ENCODE peak calls at places on chromosomes 16 and 17, in six cellular contexts. E is WTC11, W is cardiac fibroblast, X is ascending aorta, K is fibroblast of lung, D is mesothelial cell of epicardium. A is an unnamed sample.

GRCh38 chr17:3963214-3964201 is 729 bp downstream of the ATP2A3 start:
- DNase-seq in E (peak), W (no peak), X (no peak), K (no peak), D (no peak), A (no peak)

GRCh38 chr16:25256821-25257503 is 683 bp downstream of the ZKSCAN2 start:
- DNase-seq in E (peak), W (no peak), X (no peak), K (peak), D (no peak), A (peak)

GRCh38 chr16:69077251-69077650 is 28.2 kb upstream of the HAS3 start:
- DNase-seq in E (no peak), W (no peak), X (no peak), K (peak), D (no peak), A (no peak)

GRCh38 chr17:33461051-33461450 is 168.0 kb upstream of the ASIC2 start:
- DNase-seq in E (no peak), W (no peak), X (no peak), K (no peak), D (no peak), A (no peak)

GRCh38 chr16:84603115-84603816 is 14.6 kb downstream of the COTL1 start:
- DNase-seq in E (no peak), W (peak), X (peak), K (peak), D (no peak), A (no peak)

GRCh38 chr16:76193851-76194620 is 83.2 kb upstream of the CNTNAP4 start:
- DNase-seq in E (no peak), W (no peak), X (no peak), K (no peak), D (no peak), A (no peak)

GRCh38 chr16:14335297-14335696 is 264.2 kb downstream of the MRTFB start:
- DNase-seq in E (no peak), W (no peak), X (no peak), K (no peak), D (no peak), A (no peak)

GRCh38 chr16:54447606-54448440 is 161.2 kb upstream of the IRX3 start:
- DNase-seq in E (no peak), W (peak), X (no peak), K (peak), D (no peak), A (no peak)

GRCh38 chr16:65415460-65415859 is 293.6 kb upstream of the CDH11 start:
- DNase-seq in E (no peak), W (no peak), X (no peak), K (peak), D (no peak), A (no peak)

GRCh38 chr17:29613371-29613837 is 9.3 kb downstream of the CORO6 start:
- DNase-seq in E (peak), W (peak), X (peak), K (peak), D (peak), A (peak)

GRCh38 chr16:46649571-46649970 is 28.4 kb upstream of the SHCBP1 start:
- DNase-seq in E (no peak), W (peak), X (no peak), K (peak), D (no peak), A (no peak)

GRCh38 chr17:13031718-13032350 is 14.0 kb upstream of the ELAC2 start:
- DNase-seq in E (peak), W (peak), X (no peak), K (peak), D (no peak), A (peak)

GRCh38 chr16:31267332-31268032 is 7.7 kb downstream of the ITGAM start:
- DNase-seq in E (no peak), W (no peak), X (no peak), K (peak), D (no peak), A (no peak)

GRCh38 chr17:17398188-17398927 is 78.4 kb upstream of the MED9 start:
- DNase-seq in E (no peak), W (peak), X (no peak), K (peak), D (no peak), A (no peak)

GRCh38 chr17:80099291-80100034 is 1.9 kb upstream of the GAA start:
- DNase-seq in E (no peak), W (no peak), X (no peak), K (no peak), D (no peak), A (no peak)

GRCh38 chr16:68200120-68200783 is 35.7 kb downstream of the ESRP2 start:
- DNase-seq in E (no peak), W (peak), X (no peak), K (peak), D (no peak), A (no peak)

GRCh38 chr16:78957328-78958100 is 643.0 kb downstream of the MAF start:
- DNase-seq in E (no peak), W (no peak), X (no peak), K (no peak), D (no peak), A (no peak)

GRCh38 chr16:24088011-24088410 is 168.1 kb upstream of the CACNG3 start:
- DNase-seq in E (no peak), W (no peak), X (no peak), K (no peak), D (no peak), A (no peak)

GRCh38 chr17:50471009-50471905 is 2.6 kb upstream of the CHAD start:
- DNase-seq in E (no peak), W (no peak), X (no peak), K (no peak), D (no peak), A (no peak)

GRCh38 chr17:75087558-75088453 is at the start of gene SLC16A5:
- DNase-seq in E (peak), W (peak), X (peak), K (peak), D (peak), A (peak)

GRCh38 chr17:55641559-55642160 is 81.0 kb downstream of the TMEM100 start:
- DNase-seq in E (peak), W (peak), X (no peak), K (peak), D (peak), A (peak)

GRCh38 chr17:36697907-36698526 is 96.6 kb downstream of the MRM1 start:
- DNase-seq in E (peak), W (peak), X (no peak), K (no peak), D (no peak), A (peak)

GRCh38 chr17:19724501-19725420 is 8.4 kb upstream of the SLC47A2 start:
- DNase-seq in E (no peak), W (peak), X (peak), K (peak), D (no peak), A (no peak)

GRCh38 chr17:38510424-38511125 is 82.3 kb downstream of the ARHGAP23 start:
- DNase-seq in E (peak), W (peak), X (no peak), K (peak), D (no peak), A (peak)

GRCh38 chr16:19810817-19811731 is 73.6 kb downstream of the GPRC5B start:
- DNase-seq in E (no peak), W (peak), X (no peak), K (peak), D (no peak), A (no peak)

GRCh38 chr17:20271016-20271610 is 196.2 kb downstream of the LGALS9B start:
- DNase-seq in E (no peak), W (no peak), X (no peak), K (peak), D (no peak), A (no peak)

GRCh38 chr17:9253308-9253707 is 232.0 kb downstream of the NTN1 start:
- DNase-seq in E (no peak), W (no peak), X (no peak), K (no peak), D (no peak), A (no peak)

GRCh38 chr17:48011405-48012150 is 26.0 kb downstream of the COPZ2 start:
- DNase-seq in E (peak), W (peak), X (no peak), K (peak), D (no peak), A (no peak)

GRCh38 chr17:83155128-83156081 is 76.0 kb downstream of the METRNL start:
- DNase-seq in E (no peak), W (peak), X (peak), K (peak), D (no peak), A (no peak)

GRCh38 chr16:19138601-19139000 is 24.8 kb downstream of the ITPRIPL2 start:
- DNase-seq in E (no peak), W (peak), X (no peak), K (peak), D (no peak), A (no peak)

GRCh38 chr16:28309811-28310311 is 17.5 kb downstream of the SBK1 start:
- DNase-seq in E (no peak), W (no peak), X (no peak), K (no peak), D (no peak), A (no peak)

GRCh38 chr16:20042848-20043247 is 30.8 kb downstream of the GPR139 start:
- DNase-seq in E (no peak), W (no peak), X (no peak), K (no peak), D (no peak), A (no peak)

GRCh38 chr16:87464691-87465300 is 28.0 kb downstream of the ZCCHC14 start:
- DNase-seq in E (no peak), W (peak), X (peak), K (peak), D (no peak), A (no peak)

GRCh38 chr16:76932541-76933211 is 258.3 kb upstream of the MON1B start:
- DNase-seq in E (no peak), W (peak), X (no peak), K (peak), D (no peak), A (no peak)

GRCh38 chr17:68613739-68614298 is 12.7 kb upstream of the FAM20A start:
- DNase-seq in E (peak), W (peak), X (no peak), K (no peak), D (no peak), A (no peak)

GRCh38 chr16:88764913-88765349 is 20.1 kb downstream of the PIEZO1 start:
- DNase-seq in E (peak), W (no peak), X (no peak), K (peak), D (no peak), A (no peak)

GRCh38 chr17:19341211-19341631 is 21.3 kb downstream of the B9D1 start:
- DNase-seq in E (peak), W (no peak), X (peak), K (no peak), D (no peak), A (no peak)

GRCh38 chr16:57007050-57007449 is 17.7 kb downstream of the NLRC5 start:
- DNase-seq in E (no peak), W (no peak), X (no peak), K (no peak), D (no peak), A (no peak)

GRCh38 chr17:50257574-50258224 is 16.6 kb upstream of the TMEM92 start:
- DNase-seq in E (no peak), W (no peak), X (no peak), K (no peak), D (no peak), A (no peak)

DNA sequence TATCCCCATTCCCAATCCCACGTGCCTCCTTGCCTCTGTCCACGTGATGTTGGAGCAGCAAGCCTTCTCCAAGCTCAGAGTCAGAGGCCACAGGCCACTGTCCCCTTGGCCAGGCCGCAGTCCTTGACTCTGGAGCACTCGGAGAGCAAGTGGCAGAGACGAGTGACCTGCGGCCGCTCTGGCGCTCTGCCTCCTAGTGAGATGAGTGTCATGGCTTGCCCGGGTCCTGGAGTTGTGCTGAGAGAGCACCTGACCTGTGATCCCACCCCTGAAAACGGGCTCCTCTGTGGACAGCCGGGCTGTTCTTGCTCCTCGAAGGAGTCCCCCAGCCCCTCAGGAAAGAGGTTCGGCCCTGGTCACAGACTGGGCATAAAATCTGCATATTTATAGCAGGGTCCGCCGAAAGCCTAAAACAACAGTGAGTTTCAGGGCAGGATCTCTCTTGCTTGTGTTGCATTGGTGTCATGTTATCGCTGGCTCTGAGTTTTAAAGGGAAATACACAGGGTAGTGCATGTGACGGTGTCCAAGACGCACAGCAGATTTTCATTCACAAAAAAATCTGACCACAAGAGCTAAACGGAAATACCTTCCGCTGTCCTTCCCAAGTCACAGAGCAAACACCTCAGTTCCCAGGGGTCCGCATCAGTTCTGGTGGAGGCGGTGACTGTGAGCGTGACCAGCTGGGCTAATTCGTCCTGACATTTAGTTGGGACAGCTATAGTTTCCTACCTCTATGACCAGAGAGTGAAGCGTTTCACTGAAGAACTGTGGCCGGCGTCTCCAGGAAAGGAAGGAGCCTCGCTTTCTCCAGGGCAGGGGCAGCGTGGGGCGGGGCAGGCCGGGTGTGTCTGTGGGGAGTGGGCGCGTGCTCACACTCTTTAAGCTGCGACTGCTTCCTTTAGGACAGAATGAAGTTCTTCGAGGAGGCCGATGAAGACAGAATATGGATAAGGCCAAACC is 10.3 kb upstream of the FASN start:
- DNase-seq in E (no peak), W (no peak), X (no peak), K (no peak), D (no peak), A (no peak)
- TF ChIP-seq CTCF in E (no peak), W (no peak), X (no peak), K (no peak), D (no peak), A (no peak)

GRCh38 chr17:73616873-73617430 is 27.3 kb downstream of the SDK2 start:
- DNase-seq in E (no peak), W (no peak), X (no peak), K (no peak), D (no peak), A (no peak)

GRCh38 chr17:73621685-73622084 is 22.6 kb downstream of the SDK2 start:
- DNase-seq in E (no peak), W (no peak), X (no peak), K (no peak), D (no peak), A (no peak)

GRCh38 chr17:73622381-73622780 is 21.9 kb downstream of the SDK2 start:
- DNase-seq in E (no peak), W (no peak), X (no peak), K (no peak), D (no peak), A (no peak)

GRCh38 chr17:73623247-73623646 is 21.0 kb downstream of the SDK2 start:
- DNase-seq in E (no peak), W (no peak), X (no peak), K (no peak), D (no peak), A (no peak)

GRCh38 chr17:73620414-73620813 is 23.8 kb downstream of the SDK2 start:
- DNase-seq in E (no peak), W (no peak), X (no peak), K (no peak), D (no peak), A (no peak)
- TF ChIP-seq CTCF in E (no peak), W (no peak), X (no peak), K (no peak), D (no peak), A (no peak)

GRCh38 chr16:4160663-4161436 is 44.6 kb upstream of the ADCY9 start:
- DNase-seq in E (no peak), W (peak), X (no peak), K (no peak), D (no peak), A (no peak)
- TF ChIP-seq CTCF in E (no peak), W (peak), X (no peak), K (no peak), D (no peak), A (no peak)

DNA sequence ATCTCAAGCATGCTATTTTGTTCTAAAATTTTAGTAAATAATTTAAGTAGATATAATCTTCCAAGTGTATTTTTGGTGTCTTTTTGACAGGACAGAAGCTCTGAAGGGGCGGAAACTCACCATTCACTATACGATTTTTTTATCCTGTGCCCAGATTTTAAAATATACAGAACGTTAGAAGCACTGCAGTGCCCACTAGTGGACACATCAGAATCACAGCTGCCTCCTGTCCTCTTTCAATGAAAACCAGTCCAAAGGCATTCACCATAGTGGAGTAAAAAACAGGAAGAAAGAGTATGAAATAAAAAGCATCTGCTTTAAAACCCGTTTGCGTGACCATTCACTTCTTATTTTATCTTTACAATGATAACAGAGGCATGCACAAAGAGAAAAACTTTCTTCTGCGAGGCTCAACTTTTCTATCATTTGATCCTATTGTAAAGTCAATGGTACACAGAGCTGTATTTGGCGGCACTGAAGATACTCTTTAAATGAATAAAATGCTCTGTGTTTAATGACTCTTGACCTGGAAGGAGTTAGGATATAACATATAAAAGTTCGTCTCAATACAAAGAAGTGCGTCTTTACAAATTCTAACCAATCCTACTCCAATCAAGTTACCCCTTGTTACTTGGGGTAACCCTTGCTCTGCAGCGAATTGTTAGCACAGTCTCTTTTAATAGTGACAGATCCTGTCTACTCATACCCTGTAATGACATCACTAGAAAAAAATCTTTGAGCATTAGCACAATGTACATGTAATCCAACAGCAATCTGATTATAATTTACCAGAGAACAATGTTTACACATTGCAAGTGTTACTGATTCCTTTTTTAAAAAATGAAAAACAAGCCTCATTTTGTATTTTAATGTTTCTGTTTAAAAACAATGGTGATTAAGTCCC is 339.8 kb upstream of the PSMD7 start:
- DNase-seq in E (peak), W (peak), X (no peak), K (peak), D (no peak), A (peak)
- TF ChIP-seq CTCF in E (peak), W (peak), X (peak), K (peak), D (peak), A (peak)

DNA sequence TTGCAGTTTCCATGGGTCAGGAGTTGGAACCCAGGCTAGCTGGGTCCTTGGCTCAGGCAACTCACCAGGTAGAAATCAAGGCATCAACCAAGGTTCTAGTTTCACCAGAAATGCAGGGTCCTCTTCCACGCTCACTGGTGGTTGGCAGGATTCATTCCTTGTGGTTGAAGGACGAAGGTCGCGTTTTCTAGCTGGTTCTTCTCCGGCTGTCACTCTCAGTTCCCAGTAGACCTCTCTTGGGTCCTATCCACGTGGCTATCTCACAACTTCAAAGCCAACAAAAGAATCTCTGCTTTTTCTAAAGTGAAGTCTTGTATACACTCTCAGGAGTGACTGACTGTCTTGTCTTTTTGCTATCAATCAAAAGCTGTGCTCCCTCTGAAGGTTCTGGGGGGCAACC is 146.3 kb upstream of the NOL11 start:
- DNase-seq in E (no peak), W (no peak), X (no peak), K (no peak), D (no peak), A (no peak)
- TF ChIP-seq CTCF in E (no peak), W (no peak), X (no peak), K (no peak), D (no peak), A (no peak)

GRCh38 chr16:86064431-86065250 is 165.7 kb downstream of the IRF8 start:
- DNase-seq in E (no peak), W (no peak), X (no peak), K (no peak), D (no peak), A (no peak)
- TF ChIP-seq CTCF in E (no peak), W (no peak), X (no peak), K (no peak), D (no peak), A (no peak)

A was measured in progenitor cell of endocrine pancreas.